ENCODE peak calls at places on chromosomes 7 and 10, in five cellular contexts. J, P, S, X and R are unnamed samples.

GRCh38 chr7:113799896-113800295 is 118.9 kb downstream of the PPP1R3A start:
- DNase-seq in J (no peak), P (peak; percentile 28), S (no peak), X (no peak), R (no peak)

GRCh38 chr10:43172645-43173044 is 34.4 kb downstream of the CSGALNACT2 start:
- DNase-seq in J (no peak), P (no peak), S (no peak), X (no peak), R (no peak)

GRCh38 chr10:95266674-95267095 is 24.1 kb downstream of the PDLIM1 start:
- DNase-seq in J (no peak), P (no peak), S (no peak), X (no peak), R (no peak)

GRCh38 chr7:80230327-80230726 is 95.7 kb downstream of the GNAI1 start:
- DNase-seq in J (no peak), P (no peak), S (no peak), X (no peak), R (no peak)

GRCh38 chr7:99918959-99919813 is at the start of gene TRIM4:
- DNase-seq in J (peak; percentile 36), P (peak; percentile 77), S (peak; percentile 97), X (peak; percentile 97), R (peak; percentile 39)

GRCh38 chr7:96241834-96242233 is 80.1 kb downstream of the SLC25A13 start:
- DNase-seq in J (no peak), P (no peak), S (no peak), X (no peak), R (no peak)

GRCh38 chr7:79398145-79398749 is 55.2 kb downstream of the MAGI2 start:
- DNase-seq in J (no peak), P (no peak), S (no peak), X (no peak), R (no peak)

GRCh38 chr10:119333146-119333792 is 125.9 kb downstream of the GRK5 start:
- DNase-seq in J (no peak), P (no peak), S (no peak), X (peak; percentile 49), R (no peak)

GRCh38 chr7:28292826-28293528 is 112.4 kb upstream of the JAZF1 start:
- DNase-seq in J (no peak), P (peak; percentile 5), S (no peak), X (no peak), R (no peak)

GRCh38 chr7:31119249-31119648 is 67.1 kb downstream of the ADCYAP1R1 start:
- DNase-seq in J (no peak), P (no peak), S (no peak), X (no peak), R (no peak)

GRCh38 chr7:50475340-50475739 is 25.2 kb upstream of the FIGNL1 start:
- DNase-seq in J (no peak), P (no peak), S (no peak), X (no peak), R (no peak)

GRCh38 chr10:34172936-34173533 is 642.1 kb downstream of the PARD3 start:
- DNase-seq in J (no peak), P (no peak), S (no peak), X (no peak), R (no peak)

GRCh38 chr7:45881759-45882464 is 6.4 kb upstream of the IGFBP1 start:
- DNase-seq in J (no peak), P (no peak), S (no peak), X (no peak), R (no peak)

GRCh38 chr7:72182036-72182435 is 230.1 kb downstream of the CALN1 start:
- DNase-seq in J (no peak), P (no peak), S (no peak), X (no peak), R (no peak)

GRCh38 chr10:77036993-77037734 is 600.4 kb downstream of the KCNMA1 start:
- DNase-seq in J (peak; percentile 31), P (no peak), S (no peak), X (no peak), R (no peak)

GRCh38 chr7:157558061-157558460 is 221.3 kb downstream of the DNAJB6 start:
- DNase-seq in J (no peak), P (no peak), S (peak; percentile 75), X (peak; percentile 67), R (no peak)

GRCh38 chr7:13945670-13946069 is 43.8 kb downstream of the ETV1 start:
- DNase-seq in J (no peak), P (no peak), S (no peak), X (no peak), R (no peak)

GRCh38 chr7:8499128-8499527 is 65.7 kb downstream of the NXPH1 start:
- DNase-seq in J (no peak), P (no peak), S (no peak), X (no peak), R (no peak)

GRCh38 chr7:72504057-72504456 is 91.9 kb upstream of the CALN1 start:
- DNase-seq in J (no peak), P (no peak), S (no peak), X (no peak), R (no peak)

GRCh38 chr7:17371656-17372524 is 73.4 kb downstream of the AHR start:
- DNase-seq in J (no peak), P (no peak), S (no peak), X (no peak), R (no peak)

DNA sequence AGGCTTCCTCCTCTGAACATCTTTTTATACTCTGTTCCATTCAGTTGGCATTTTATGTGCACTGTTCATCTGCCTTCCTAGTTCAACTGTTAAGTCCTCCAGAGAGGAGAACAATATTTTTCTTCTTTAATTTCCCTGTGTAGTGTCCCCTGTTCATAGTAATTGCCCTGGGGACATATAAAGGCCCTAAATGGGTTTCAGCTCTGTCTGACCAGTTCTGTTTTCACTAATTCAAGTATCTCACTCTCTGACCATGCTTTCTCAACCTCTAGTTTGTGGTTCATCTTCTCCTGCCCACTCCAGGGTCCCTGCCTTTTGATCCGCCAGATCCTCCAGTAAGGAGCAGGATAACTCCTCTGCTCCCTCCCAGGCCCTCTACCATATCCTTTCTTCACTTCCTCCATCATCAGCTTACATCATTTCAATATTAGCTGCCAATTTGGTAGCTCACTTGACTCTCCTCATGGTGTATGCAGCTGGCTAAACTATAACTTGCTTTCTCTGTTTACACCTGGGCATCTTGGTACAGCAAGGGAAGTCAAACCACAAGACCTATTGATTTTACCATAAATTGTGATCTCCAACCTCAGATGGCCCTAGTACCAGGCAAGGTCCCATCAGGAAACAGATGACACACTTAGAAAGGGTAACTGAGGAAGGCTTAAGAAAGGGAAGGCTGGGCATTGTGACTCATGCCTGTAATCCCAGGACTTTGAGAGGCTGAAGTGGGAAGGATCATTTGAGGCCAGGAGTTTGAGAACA is 17.7 kb upstream of the C10orf67 start:
- DNase-seq in J (no peak), P (no peak), S (no peak), X (no peak), R (no peak)
- TF ChIP-seq CTCF in J (no peak), P (no peak), S (no peak), X (no peak), R (no peak)

DNA sequence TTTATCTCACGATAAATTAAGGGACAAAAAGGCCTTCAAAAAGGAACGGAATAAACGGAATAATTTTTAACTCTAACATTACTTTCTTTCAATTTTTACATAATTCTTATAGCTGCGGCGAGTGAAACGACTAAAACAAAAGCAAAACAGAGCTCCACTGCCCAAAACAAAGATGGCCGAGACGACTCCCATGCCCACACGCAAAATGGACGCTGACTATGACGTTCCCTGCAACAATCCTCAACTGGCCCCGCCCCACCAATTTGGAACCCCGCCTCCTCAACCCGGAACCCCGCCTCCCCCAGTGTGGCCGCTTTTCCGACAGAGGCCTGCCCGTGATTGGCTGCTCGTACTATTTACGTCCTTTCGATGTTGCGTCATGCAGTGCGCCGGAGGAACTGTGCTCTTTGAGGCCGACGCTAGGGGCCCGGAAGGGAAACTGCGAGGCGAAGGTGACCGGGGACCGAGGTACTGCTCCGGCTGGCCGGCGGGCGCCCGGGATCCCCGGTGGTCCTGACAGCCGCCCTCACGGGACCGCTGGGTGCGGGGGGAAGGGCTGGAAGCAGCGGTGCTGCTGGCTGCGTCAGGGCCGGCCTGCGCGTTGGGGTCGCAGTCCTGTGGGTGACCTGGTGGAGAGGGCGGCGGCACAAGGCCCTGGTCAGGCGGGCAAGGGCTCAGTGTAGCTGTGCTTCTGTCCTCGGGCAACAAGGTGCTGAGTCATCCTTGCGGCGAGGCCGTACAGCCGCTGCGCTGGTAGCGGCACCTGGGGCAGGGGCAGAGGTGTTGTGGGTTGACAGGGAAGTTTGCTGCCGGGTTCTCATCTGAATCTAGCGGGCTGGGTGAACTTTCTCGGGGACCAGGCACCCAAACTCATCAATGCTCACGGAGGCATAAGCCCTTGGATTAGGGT is at the start of gene GHITM:
- DNase-seq in J (peak; percentile 99), P (peak; percentile 92), S (peak; percentile 97), X (peak; percentile 99), R (peak; percentile 98)
- TF ChIP-seq CTCF in J (peak; percentile 58), P (peak; percentile 29), S (peak; percentile 67), X (peak; percentile 56), R (peak; percentile 57)

GRCh38 chr7:121313220-121313792 is 15.5 kb upstream of the WNT16 start:
- DNase-seq in J (no peak), P (no peak), S (no peak), X (no peak), R (no peak)
- TF ChIP-seq CTCF in J (no peak), P (no peak), S (no peak), X (no peak), R (no peak)

GRCh38 chr10:11086177-11086576 is 68.5 kb downstream of the CELF2 start:
- DNase-seq in J (no peak), P (no peak), S (no peak), X (no peak), R (no peak)
- TF ChIP-seq CTCF in J (no peak), P (no peak), S (no peak), X (no peak), R (no peak)

GRCh38 chr7:155398944-155399343 is 59.0 kb upstream of the EN2 start:
- DNase-seq in J (no peak), P (no peak), S (no peak), X (peak; percentile 69), R (no peak)
- TF ChIP-seq CTCF in J (no peak), P (peak; percentile 30), S (no peak), X (no peak), R (peak; percentile 29)

GRCh38 chr7:86815556-86815955 is 171.8 kb downstream of the GRM3 start:
- DNase-seq in J (no peak), P (no peak), S (no peak), X (no peak), R (no peak)

GRCh38 chr7:86818903-86819302 is 175.2 kb downstream of the GRM3 start:
- DNase-seq in J (no peak), P (no peak), S (no peak), X (no peak), R (no peak)

GRCh38 chr7:86814980-86815379 is 171.3 kb downstream of the GRM3 start:
- DNase-seq in J (peak; percentile 25), P (no peak), S (no peak), X (no peak), R (no peak)
- TF ChIP-seq CTCF in J (peak; percentile 69), P (peak; percentile 67), S (no peak), X (no peak), R (peak; percentile 71)

DNA sequence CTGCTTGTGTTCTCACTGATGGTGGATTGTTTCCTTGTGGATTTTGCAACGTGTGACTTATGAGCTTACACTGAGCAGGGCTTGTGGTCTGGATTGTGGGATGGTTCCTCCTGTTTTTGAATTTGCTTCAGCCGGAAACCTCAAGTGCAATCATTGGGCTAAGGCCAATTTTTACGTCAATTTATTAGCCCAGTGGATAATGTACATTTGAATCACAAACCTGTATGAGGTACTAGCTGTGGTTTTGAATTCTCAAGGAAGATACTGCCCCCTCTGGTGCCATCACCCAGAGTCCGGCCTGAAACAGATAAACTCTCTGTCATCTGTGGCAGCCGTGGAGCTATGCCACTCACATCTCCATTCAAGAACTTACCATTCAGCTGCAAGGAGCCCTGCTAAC is 7.3 kb upstream of the ZNF777 start:
- DNase-seq in J (no peak), P (no peak), S (no peak), X (no peak), R (no peak)
- TF ChIP-seq CTCF in J (no peak), P (no peak), S (no peak), X (no peak), R (no peak)